ENCODE peak calls at places on chromosomes 12 and 14, in seven cellular contexts. V, G, T, C, M, D and L are unnamed samples.

GRCh38 chr12:48796976-48797375 is 8.1 kb upstream of the ADCY6 start:
- DNase-seq in V (no peak), M (no peak), G (no peak), D (no peak), T (no peak), C (no peak), L (no peak)

GRCh38 chr12:129152291-129153075 is 299.2 kb downstream of the GLT1D1 start:
- DNase-seq in G (peak), M (no peak), D (no peak), T (no peak), V (no peak), C (no peak), L (no peak)

GRCh38 chr12:42981379-42981778 is 391.8 kb upstream of the PRICKLE1 start:
- DNase-seq in V (no peak), M (no peak), G (no peak), C (no peak), T (no peak), D (no peak), L (no peak)

GRCh38 chr14:90649096-90649495 is 167.1 kb downstream of the TTC7B start:
- DNase-seq in G (no peak), V (no peak), D (no peak), M (no peak), C (no peak), T (no peak), L (no peak)

GRCh38 chr12:97716356-97716755 is 253.8 kb downstream of the RMST start:
- DNase-seq in D (peak), V (no peak), G (no peak), C (no peak), M (peak), T (no peak), L (no peak)

GRCh38 chr12:7497661-7498060 is 5.9 kb downstream of the CD163 start:
- DNase-seq in G (no peak), V (no peak), T (no peak), D (no peak), M (no peak), C (no peak), L (no peak)

GRCh38 chr14:71206766-71207371 is 299.6 kb downstream of the PCNX1 start:
- DNase-seq in D (no peak), T (no peak), G (no peak), M (peak), V (no peak), C (no peak), L (no peak)

GRCh38 chr12:3294481-3294911 is 196.5 kb upstream of the PRMT8 start:
- DNase-seq in M (peak), V (no peak), T (no peak), G (no peak), D (no peak), C (no peak), L (no peak)

GRCh38 chr12:111842556-111843396 is 748 bp downstream of the MAPKAPK5 start:
- DNase-seq in D (peak), C (no peak), V (no peak), T (peak), M (no peak), G (no peak), L (peak)

GRCh38 chr14:36111822-36112583 is 64.5 kb downstream of the PTCSC3 start:
- DNase-seq in M (no peak), V (no peak), T (no peak), D (no peak), C (no peak), G (no peak), L (no peak)

DNA sequence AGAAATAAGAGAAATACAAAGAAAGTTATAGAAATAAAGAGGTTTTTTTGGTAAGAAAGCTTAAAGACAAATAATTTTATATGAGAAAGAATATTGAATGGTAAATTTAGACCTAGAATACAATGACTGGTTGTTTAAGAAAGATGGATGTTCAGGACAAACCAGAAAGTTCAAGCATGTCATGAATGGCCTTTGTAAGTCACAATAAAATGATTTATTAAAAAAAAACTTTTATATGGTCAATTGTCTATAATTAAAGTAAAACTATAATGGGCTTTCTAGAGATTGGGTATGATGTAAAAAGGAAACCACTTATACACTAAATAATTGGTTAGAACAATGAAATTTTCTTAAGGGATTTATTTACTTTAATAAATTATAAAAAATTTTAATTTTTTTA is 19.8 kb upstream of the CAPRIN2 start:
- DNase-seq in G (no peak), V (no peak), M (no peak), T (no peak), D (no peak), C (no peak), L (no peak)
- TF ChIP-seq JUND in G (no peak), V (no peak), M (no peak), T (no peak), D (no peak), C (no peak), L (no peak)

GRCh38 chr12:102430661-102431060 is 49.7 kb downstream of the IGF1 start:
- DNase-seq in G (no peak), C (no peak), V (no peak), D (no peak), T (no peak), M (no peak), L (no peak)
- TF ChIP-seq JUND in G (no peak), C (no peak), V (no peak), D (no peak), T (no peak), M (no peak), L (no peak)

GRCh38 chr12:22333186-22333745 is 1.2 kb downstream of the ST8SIA1 start:
- DNase-seq in C (no peak), G (no peak), V (no peak), T (no peak), D (no peak), M (no peak), L (no peak)

GRCh38 chr12:22334696-22335290 is at the start of gene ST8SIA1:
- DNase-seq in G (peak), C (no peak), M (peak), D (peak), T (no peak), V (no peak), L (peak)

GRCh38 chr12:22332191-22332590 is 2.3 kb downstream of the ST8SIA1 start:
- DNase-seq in D (no peak), C (no peak), M (no peak), T (no peak), V (no peak), G (no peak), L (no peak)

GRCh38 chr12:22339691-22340090 is 5.2 kb upstream of the ST8SIA1 start:
- DNase-seq in D (no peak), G (no peak), T (no peak), M (no peak), V (no peak), C (no peak), L (no peak)

GRCh38 chr12:22333751-22334695 is 484 bp downstream of the ST8SIA1 start:
- DNase-seq in D (no peak), C (no peak), T (no peak), G (peak), M (peak), V (no peak), L (no peak)
- TF ChIP-seq JUND in D (no peak), C (no peak), T (no peak), G (no peak), M (no peak), V (no peak), L (no peak)

GRCh38 chr12:119328111-119328510 is 6.4 kb upstream of the CCDC60 start:
- DNase-seq in V (peak), G (peak), M (peak), T (peak), D (peak), C (no peak), L (peak)
- TF ChIP-seq JUND in V (no peak), G (no peak), M (no peak), T (no peak), D (no peak), C (no peak), L (no peak)

GRCh38 chr14:92880351-92880750 is 42.6 kb upstream of the CHGA start:
- DNase-seq in V (no peak), M (no peak), T (no peak), C (no peak), D (no peak), G (no peak), L (no peak)
- TF ChIP-seq JUND in V (no peak), M (no peak), T (no peak), C (no peak), D (no peak), G (no peak), L (no peak)

GRCh38 chr12:114627393-114627792 is 56.6 kb downstream of the TBX3 start:
- DNase-seq in C (no peak), V (no peak), G (no peak), D (no peak), M (no peak), T (no peak), L (no peak)

GRCh38 chr12:114631242-114631641 is 52.7 kb downstream of the TBX3 start:
- DNase-seq in D (no peak), C (no peak), M (peak), V (no peak), T (no peak), G (no peak), L (no peak)

GRCh38 chr12:114623737-114624136 is 60.2 kb downstream of the TBX3 start:
- DNase-seq in D (no peak), G (no peak), M (no peak), T (peak), C (no peak), V (no peak), L (no peak)

GRCh38 chr12:114628199-114628598 is 55.8 kb downstream of the TBX3 start:
- DNase-seq in C (no peak), D (peak), G (no peak), V (no peak), M (no peak), T (no peak), L (no peak)

DNA sequence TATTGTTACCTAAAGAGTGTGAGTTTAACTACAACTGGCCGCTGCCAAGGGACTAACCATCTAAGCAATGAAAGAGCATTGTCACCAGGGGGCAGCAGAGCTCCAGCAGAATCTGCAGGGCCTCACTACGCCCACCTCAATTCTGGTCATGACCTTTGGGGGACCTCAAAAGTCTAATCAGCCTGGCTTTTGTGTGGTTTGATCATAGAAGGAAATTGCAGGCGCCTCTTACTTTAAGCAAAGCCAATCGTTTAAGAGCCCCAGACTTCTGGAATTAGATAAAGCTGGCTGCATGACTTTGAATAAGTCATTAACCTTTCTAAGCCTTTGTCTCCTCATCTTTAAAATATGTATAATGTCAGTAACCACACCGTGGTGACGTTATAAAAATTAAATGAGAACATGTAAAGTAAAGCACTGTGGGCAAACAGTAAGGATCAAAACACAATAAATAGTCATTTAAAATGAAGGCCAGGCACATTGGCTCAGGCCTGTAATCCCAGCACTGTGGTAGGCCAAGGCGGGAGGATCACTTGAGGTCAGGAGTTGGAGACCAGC is 58.6 kb downstream of the TBX3 start:
- DNase-seq in C (no peak), M (peak), G (peak), V (peak), D (peak), T (peak), L (peak)
- TF ChIP-seq JUND in C (no peak), M (no peak), G (no peak), V (no peak), D (no peak), T (no peak), L (no peak)

DNA sequence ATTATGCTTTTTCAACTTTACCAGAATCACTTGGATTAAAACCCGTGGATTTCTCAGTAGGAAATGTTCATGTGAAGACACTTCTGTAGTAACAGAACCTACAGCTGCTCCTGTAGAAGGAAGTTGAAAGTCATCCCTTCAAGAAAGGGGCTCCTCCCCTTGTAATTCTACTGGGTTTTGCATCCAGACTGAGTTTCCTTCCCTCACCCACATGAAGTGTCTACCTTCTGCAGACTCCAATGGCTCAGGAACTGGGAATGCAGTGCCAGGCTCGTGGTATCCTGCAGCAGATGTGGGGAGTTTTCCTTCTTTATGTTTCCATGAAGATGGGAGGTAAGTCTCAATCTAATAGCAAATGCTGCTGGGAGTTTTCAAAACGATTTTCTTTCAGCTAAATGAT is 7.9 kb upstream of the OR10G2 start:
- DNase-seq in C (no peak), G (no peak), D (no peak), T (no peak), M (no peak), V (no peak), L (no peak)
- TF ChIP-seq JUND in C (no peak), G (no peak), D (no peak), T (no peak), M (no peak), V (no peak), L (no peak)

DNA sequence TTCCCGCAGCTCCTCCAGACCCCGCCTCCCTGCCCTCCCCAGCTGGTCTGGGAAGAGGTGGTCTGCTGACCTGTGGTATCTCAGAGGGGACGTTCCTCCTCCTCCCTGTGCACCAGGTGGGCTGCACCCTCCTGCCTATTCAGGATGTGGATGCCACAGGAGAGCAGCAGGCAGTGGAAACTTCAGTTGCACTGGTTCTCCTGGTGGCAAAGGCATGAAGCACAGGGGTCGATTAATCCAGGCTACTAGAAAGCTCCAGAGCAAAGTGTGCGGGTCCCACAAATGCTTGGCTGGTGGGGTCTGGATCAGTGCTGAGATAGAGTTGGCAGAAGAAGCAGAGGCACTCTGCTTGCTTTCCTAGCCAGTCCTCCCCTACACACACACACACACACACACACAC is 197.0 kb downstream of the SLC41A2 start:
- DNase-seq in M (no peak), T (no peak), G (peak), C (no peak), D (no peak), V (no peak), L (no peak)
- TF ChIP-seq JUND in M (no peak), T (no peak), G (no peak), C (no peak), D (no peak), V (no peak), L (no peak)

GRCh38 chr14:102026934-102027333 is 59.9 kb downstream of the HSP90AA1 start:
- DNase-seq in M (no peak), T (no peak), D (no peak), C (no peak), V (no peak), G (no peak), L (no peak)
- TF ChIP-seq JUND in M (no peak), T (no peak), D (no peak), C (no peak), V (no peak), G (no peak), L (no peak)